ENCODE peak calls at places on chromosomes 1 and 21, in six cellular contexts. M is SK-N-SH, S is mesenchymal stem cell, K is GM23248, F is fibroblast of lung, R is GM23338. L is an unnamed sample.

GRCh38 chr1:109509176-109510134 is at the start of gene AMIGO1:
- DNase-seq in K (peak), M (peak), S (peak), R (peak), F (peak), L (peak)

GRCh38 chr1:245085508-245086095 is 69.2 kb upstream of the KIF26B start:
- DNase-seq in F (peak), R (no peak), K (peak), S (peak), M (no peak), L (no peak)

GRCh38 chr1:19414490-19414889 is 70.8 kb downstream of the CAPZB start:
- DNase-seq in F (no peak), S (no peak), M (no peak), K (no peak), R (no peak), L (no peak)

GRCh38 chr1:115069186-115069585 is 20.1 kb downstream of the TSPAN2 start:
- DNase-seq in R (no peak), K (peak), S (no peak), F (peak), M (no peak), L (no peak)

GRCh38 chr1:27342391-27342777 is 562 bp downstream of the SYTL1 start:
- DNase-seq in K (no peak), M (no peak), R (no peak), S (no peak), F (no peak), L (no peak)

GRCh38 chr1:55289614-55290013 is 74.5 kb upstream of the USP24 start:
- DNase-seq in M (no peak), K (no peak), F (no peak), S (no peak), R (peak), L (no peak)

GRCh38 chr1:212656730-212657129 is 42.9 kb downstream of the BATF3 start:
- DNase-seq in K (peak), F (peak), S (peak), M (no peak), R (no peak), L (no peak)

GRCh38 chr21:38326429-38326828 is 69.6 kb downstream of the KCNJ15 start:
- DNase-seq in R (no peak), K (no peak), S (no peak), F (no peak), M (no peak), L (no peak)

GRCh38 chr1:236938745-236939144 is 65.5 kb downstream of the MT1HL1 start:
- DNase-seq in F (no peak), M (no peak), K (no peak), S (no peak), R (no peak), L (no peak)

GRCh38 chr1:110087812-110088738 is 17.6 kb upstream of the ALX3 start:
- DNase-seq in F (peak), M (peak), R (peak), K (peak), S (peak), L (peak)

GRCh38 chr1:48007044-48007443 is 9.9 kb upstream of the TRABD2B start:
- DNase-seq in F (peak), S (peak), M (no peak), R (no peak), K (peak), L (no peak)

GRCh38 chr21:34925597-34925996 is 123.5 kb downstream of the RUNX1 start:
- DNase-seq in F (no peak), K (no peak), S (no peak), R (no peak), M (no peak), L (no peak)

GRCh38 chr1:165364432-165365133 is 8.1 kb upstream of the LMX1A start:
- DNase-seq in S (no peak), F (no peak), K (peak), R (no peak), M (no peak), L (no peak)

GRCh38 chr1:19676438-19676922 is 11.8 kb downstream of the HTR6 start:
- DNase-seq in K (peak), R (peak), S (peak), M (no peak), F (peak), L (peak)

GRCh38 chr1:245129811-245130210 is 25.0 kb upstream of the KIF26B start:
- DNase-seq in M (no peak), S (no peak), K (peak), R (no peak), F (peak), L (no peak)

GRCh38 chr1:29453502-29454240 is 217.3 kb downstream of the PTPRU start:
- DNase-seq in M (peak), S (peak), F (peak), K (peak), R (peak), L (peak)

GRCh38 chr1:109197163-109198042 is 16.3 kb upstream of the SARS1 start:
- DNase-seq in R (no peak), S (peak), F (peak), K (peak), M (no peak), L (no peak)

GRCh38 chr1:247111259-247111635 is 7.1 kb upstream of the ZNF669 start:
- DNase-seq in K (peak), F (no peak), S (no peak), R (peak), M (peak), L (peak)

GRCh38 chr1:218467101-218467728 is 122.1 kb downstream of the TGFB2 start:
- DNase-seq in S (peak), R (no peak), K (peak), M (no peak), F (peak), L (no peak)

GRCh38 chr1:55288245-55288644 is 73.1 kb upstream of the USP24 start:
- DNase-seq in M (no peak), K (peak), R (no peak), S (no peak), F (no peak), L (no peak)

DNA sequence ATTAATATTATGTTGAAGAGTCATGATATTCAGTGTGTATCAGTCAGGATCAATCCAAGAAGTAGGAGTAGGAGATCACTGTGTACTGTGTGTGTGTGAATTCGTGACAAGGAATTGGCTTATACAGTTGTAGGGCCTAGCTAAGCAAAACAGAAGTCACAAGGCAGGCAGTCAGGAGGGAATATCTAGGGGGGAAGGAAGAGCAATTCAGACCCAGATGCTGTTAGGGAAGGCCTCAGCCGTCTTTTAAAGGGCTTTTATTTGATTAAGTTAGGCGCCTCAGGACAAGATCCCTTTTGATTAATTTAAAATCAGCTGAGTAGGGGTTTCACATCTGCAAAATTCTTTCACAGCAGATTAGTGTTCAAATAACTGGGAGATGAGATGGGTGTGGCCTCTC is 47.3 kb downstream of the ALG6 start:
- DNase-seq in F (no peak), S (no peak), K (no peak), M (peak), R (no peak), L (no peak)
- H3K4me2 ChIP-seq in F (no peak), S (no peak), K (no peak), M (no peak), R (no peak), L (no peak)

DNA sequence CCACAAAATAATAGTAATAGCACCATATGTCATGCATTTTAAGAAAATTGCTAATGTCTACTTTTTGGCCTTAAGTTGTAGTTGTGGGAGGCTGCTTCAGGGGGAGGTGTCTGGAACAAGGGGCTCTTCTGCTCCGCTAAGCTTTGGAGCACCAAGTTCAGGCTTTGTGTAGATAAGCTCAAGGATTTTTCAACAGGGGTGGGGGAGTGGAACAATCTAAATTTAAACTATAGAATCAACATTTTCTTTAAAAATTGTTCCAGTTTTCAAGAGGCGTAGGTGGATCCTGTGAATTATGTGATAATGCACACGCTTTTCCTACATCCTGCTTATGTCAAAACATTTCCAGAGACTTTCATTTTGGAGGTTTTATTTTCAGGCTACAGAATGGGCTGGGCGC is 9.8 kb downstream of the ATP1A1 start:
- DNase-seq in F (peak), K (no peak), S (no peak), R (no peak), M (no peak), L (no peak)
- H3K4me2 ChIP-seq in F (no peak), K (no peak), S (no peak), R (no peak), M (no peak), L (no peak)

DNA sequence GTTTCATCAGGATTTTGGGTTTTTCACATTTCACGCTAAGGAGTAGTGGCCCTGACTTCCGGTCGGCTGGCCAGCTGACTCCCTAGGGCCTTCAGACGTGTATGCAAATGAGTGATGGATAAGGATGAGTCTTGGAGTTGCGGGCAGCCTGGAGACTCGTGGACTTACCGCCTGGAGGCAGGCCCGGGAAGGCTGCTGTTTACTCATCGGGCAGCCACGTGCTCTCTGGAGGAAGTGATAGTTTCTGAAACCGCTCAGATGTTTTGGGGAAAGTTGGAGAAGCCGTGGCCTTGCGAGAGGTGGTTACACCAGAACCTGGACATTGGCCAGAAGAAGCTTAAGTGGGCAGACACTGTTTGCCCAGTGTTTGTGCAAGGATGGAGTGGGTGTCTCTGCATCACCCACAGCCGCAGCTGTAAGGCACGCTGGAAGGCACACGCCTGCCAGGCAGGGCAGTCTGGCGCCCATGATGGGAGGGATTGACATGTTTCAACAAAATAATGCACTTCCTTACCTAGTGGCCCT is 23.1 kb upstream of the TNFRSF1B start:
- DNase-seq in R (no peak), M (no peak), F (peak), K (peak), S (peak), L (no peak)
- H3K4me2 ChIP-seq in R (no peak), M (no peak), F (peak), K (no peak), S (no peak), L (no peak)

GRCh38 chr1:200165493-200166220 is 138.1 kb downstream of the NR5A2 start:
- DNase-seq in F (no peak), R (no peak), K (no peak), M (no peak), S (no peak), L (no peak)

GRCh38 chr1:200157718-200158117 is 130.2 kb downstream of the NR5A2 start:
- DNase-seq in R (no peak), K (no peak), M (no peak), S (no peak), F (no peak), L (no peak)

GRCh38 chr1:200162258-200162657 is 134.7 kb downstream of the NR5A2 start:
- DNase-seq in S (no peak), K (no peak), M (no peak), F (no peak), R (no peak), L (no peak)

GRCh38 chr1:200162861-200163260 is 135.4 kb downstream of the NR5A2 start:
- DNase-seq in F (no peak), M (no peak), K (no peak), R (no peak), S (no peak), L (no peak)

DNA sequence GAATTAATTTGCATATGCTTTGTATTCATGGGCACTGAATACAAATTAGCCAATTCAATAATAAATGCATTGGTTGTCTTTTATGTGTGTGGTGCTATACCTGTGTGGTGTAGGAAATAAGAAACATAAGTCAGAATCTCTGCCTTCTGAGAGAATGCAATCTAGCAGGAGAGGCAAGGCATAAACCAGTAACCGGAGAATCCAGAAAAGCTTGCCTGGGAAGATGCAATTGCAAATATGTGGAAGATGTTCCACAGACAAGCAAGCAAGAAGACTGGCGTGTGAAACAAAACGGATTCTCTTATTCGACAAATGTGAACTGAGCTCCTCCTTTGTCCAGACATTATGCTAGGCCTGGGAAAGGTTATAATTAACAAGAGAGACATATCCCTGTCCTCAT is 134.3 kb downstream of the NR5A2 start:
- DNase-seq in F (no peak), K (no peak), R (no peak), M (no peak), S (no peak), L (no peak)
- H3K4me2 ChIP-seq in F (no peak), K (no peak), R (no peak), M (no peak), S (no peak), L (no peak)

GRCh38 chr1:23562138-23562819 is 3.0 kb upstream of the ID3 start:
- DNase-seq in S (peak), M (peak), F (peak), R (peak), K (peak), L (peak)

GRCh38 chr1:23559985-23560755 is 869 bp upstream of the ID3 start:
- DNase-seq in M (peak), S (peak), F (peak), K (peak), R (peak), L (peak)

GRCh38 chr1:23563003-23563402 is 3.7 kb upstream of the ID3 start:
- DNase-seq in R (no peak), M (peak), K (no peak), F (no peak), S (no peak), L (no peak)

GRCh38 chr1:23561813-23562100 is 2.5 kb upstream of the ID3 start:
- DNase-seq in K (peak), F (peak), M (no peak), R (no peak), S (no peak), L (peak)

DNA sequence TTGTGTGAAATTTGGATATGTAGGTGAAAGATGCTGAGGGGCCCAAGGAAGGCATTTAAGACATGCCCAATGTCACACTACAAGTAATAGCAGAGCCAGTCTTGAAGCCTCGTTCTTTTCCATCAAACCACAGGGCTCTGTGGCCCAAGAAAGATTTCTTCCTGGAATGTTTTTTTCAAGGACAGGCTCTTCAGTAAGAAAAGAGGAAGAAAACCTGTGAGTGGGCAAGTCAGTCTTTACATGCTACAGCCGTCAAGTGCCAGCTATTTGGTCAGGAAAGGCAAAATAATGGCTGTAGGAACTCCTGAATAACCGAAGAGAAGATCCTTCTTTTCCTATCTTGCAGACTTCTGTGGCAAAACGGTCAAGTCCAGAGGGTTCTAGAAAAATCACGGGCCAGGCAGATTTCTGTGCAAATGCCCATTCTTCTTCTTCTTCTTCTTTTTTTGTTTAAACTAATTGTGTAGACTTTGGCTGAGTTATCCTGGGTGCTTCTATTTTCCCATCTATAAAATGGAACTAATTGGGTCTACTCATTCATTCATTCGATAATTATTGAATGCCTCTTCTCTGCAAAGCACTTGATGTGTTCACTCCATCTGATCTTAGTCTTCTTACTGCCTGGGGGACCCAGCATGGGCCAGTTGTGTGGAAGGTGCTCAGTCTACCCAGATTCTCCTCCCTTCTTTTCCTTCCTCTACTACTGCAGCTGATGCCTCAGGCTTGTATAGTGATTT is 1.9 kb upstream of the ID3 start:
- DNase-seq in F (peak), K (no peak), S (peak), R (no peak), M (no peak), L (no peak)
- H3K4me2 ChIP-seq in F (peak), K (peak), S (no peak), R (peak), M (peak), L (peak)

GRCh38 chr1:184753093-184753492 is 1.6 kb downstream of the EDEM3 start:
- DNase-seq in S (no peak), F (no peak), R (no peak), K (no peak), M (no peak), L (no peak)
- H3K4me2 ChIP-seq in S (no peak), F (peak), R (peak), K (peak), M (peak), L (peak)

GRCh38 chr1:22841754-22842370 is 130.8 kb downstream of the LACTBL1 start:
- DNase-seq in R (no peak), F (no peak), S (no peak), M (no peak), K (peak), L (no peak)

GRCh38 chr1:22838965-22839364 is 128.3 kb downstream of the EPHB2 start:
- DNase-seq in F (no peak), K (no peak), M (no peak), S (no peak), R (no peak), L (no peak)

GRCh38 chr1:22839806-22840205 is 129.2 kb downstream of the EPHB2 start:
- DNase-seq in K (no peak), M (no peak), R (no peak), F (no peak), S (no peak), L (no peak)

GRCh38 chr1:22844621-22845020 is 128.0 kb downstream of the LACTBL1 start:
- DNase-seq in M (no peak), S (no peak), K (no peak), F (no peak), R (no peak), L (no peak)

GRCh38 chr1:22841142-22841541 is 130.5 kb downstream of the EPHB2 start:
- DNase-seq in M (no peak), S (no peak), K (no peak), R (no peak), F (no peak), L (no peak)
- H3K4me2 ChIP-seq in M (no peak), S (no peak), K (no peak), R (no peak), F (no peak), L (no peak)

GRCh38 chr1:202642212-202642611 is 68.0 kb downstream of the SYT2 start:
- DNase-seq in K (no peak), S (no peak), R (no peak), M (no peak), F (no peak), L (no peak)

GRCh38 chr1:202645097-202645476 is 65.2 kb downstream of the SYT2 start:
- DNase-seq in F (no peak), K (no peak), M (no peak), S (no peak), R (no peak), L (no peak)

GRCh38 chr1:202644219-202645096 is 65.8 kb downstream of the SYT2 start:
- DNase-seq in K (no peak), F (no peak), R (peak), S (no peak), M (no peak), L (peak)

GRCh38 chr1:202642619-202643291 is 67.5 kb downstream of the SYT2 start:
- DNase-seq in K (no peak), R (peak), M (peak), S (no peak), F (no peak), L (peak)

GRCh38 chr1:202643397-202644218 is 66.6 kb downstream of the SYT2 start:
- DNase-seq in F (no peak), R (peak), K (peak), S (peak), M (peak), L (peak)
- H3K4me2 ChIP-seq in F (peak), R (peak), K (peak), S (peak), M (peak), L (peak)